ENCODE peak calls at places on chromosomes 1 and 21, in ten cellular contexts. One of them, this sample, is unnamed.
A peak's percentile ranks its signal among the peaks of the same experiment; 100 is the strongest.

GRCh38 chr1:6008696-6009095 is 16.5 kb upstream of the NPHP4 start:
- DNase-seq in HepG2: no peak
- DNase-seq in H1: no peak
- DNase-seq in NCI-H2171 treated with DMSO at 0.1 percent for 48 hours: no peak
- DNase-seq in cardiac fibroblast: no peak
- DNase-seq in G401: no peak
- DNase-seq in T-cell: no peak
- DNase-seq in LoVo: no peak
- DNase-seq in cerebellar cortex: no peak
- DNase-seq in CD8-positive, alpha-beta T cell: no peak
- DNase-seq in this sample: no peak

GRCh38 chr1:14596591-14596990 is 1.9 kb upstream of the KAZN start:
- DNase-seq in HepG2: no peak
- DNase-seq in H1: no peak
- DNase-seq in NCI-H2171 treated with DMSO at 0.1 percent for 48 hours: no peak
- DNase-seq in cardiac fibroblast: no peak
- DNase-seq in G401: no peak
- DNase-seq in T-cell: no peak
- DNase-seq in LoVo: no peak
- DNase-seq in cerebellar cortex: no peak
- DNase-seq in CD8-positive, alpha-beta T cell: no peak
- DNase-seq in this sample: no peak

GRCh38 chr1:5985250-5985649 is 7.0 kb downstream of the NPHP4 start:
- DNase-seq in HepG2: no peak
- DNase-seq in H1: no peak
- DNase-seq in NCI-H2171 treated with DMSO at 0.1 percent for 48 hours: no peak
- DNase-seq in cardiac fibroblast: no peak
- DNase-seq in G401: peak; percentile 85
- DNase-seq in T-cell: no peak
- DNase-seq in LoVo: no peak
- DNase-seq in cerebellar cortex: peak; percentile 81
- DNase-seq in CD8-positive, alpha-beta T cell: no peak
- DNase-seq in this sample: no peak

GRCh38 chr1:177341773-177342172 is 171.0 kb downstream of the BRINP2 start:
- DNase-seq in HepG2: no peak
- DNase-seq in H1: no peak
- DNase-seq in NCI-H2171 treated with DMSO at 0.1 percent for 48 hours: no peak
- DNase-seq in cardiac fibroblast: no peak
- DNase-seq in G401: no peak
- DNase-seq in T-cell: no peak
- DNase-seq in LoVo: no peak
- DNase-seq in cerebellar cortex: no peak
- DNase-seq in CD8-positive, alpha-beta T cell: no peak
- DNase-seq in this sample: no peak

GRCh38 chr21:27562303-27562702 is 595.4 kb upstream of the ADAMTS5 start:
- DNase-seq in HepG2: no peak
- DNase-seq in H1: no peak
- DNase-seq in NCI-H2171 treated with DMSO at 0.1 percent for 48 hours: no peak
- DNase-seq in cardiac fibroblast: no peak
- DNase-seq in G401: no peak
- DNase-seq in T-cell: no peak
- DNase-seq in LoVo: no peak
- DNase-seq in cerebellar cortex: no peak
- DNase-seq in CD8-positive, alpha-beta T cell: no peak
- DNase-seq in this sample: no peak

GRCh38 chr21:33587792-33588484 is 546 bp downstream of the DONSON start:
- DNase-seq in HepG2: no peak
- DNase-seq in H1: no peak
- DNase-seq in NCI-H2171 treated with DMSO at 0.1 percent for 48 hours: peak; percentile 48
- DNase-seq in cardiac fibroblast: peak; percentile 41
- DNase-seq in G401: peak; percentile 30
- DNase-seq in T-cell: no peak
- DNase-seq in LoVo: peak; percentile 19
- DNase-seq in cerebellar cortex: peak; percentile 28
- DNase-seq in CD8-positive, alpha-beta T cell: no peak
- DNase-seq in this sample: peak; percentile 26

GRCh38 chr1:97989094-97989680 is 68.4 kb upstream of the DPYD start:
- DNase-seq in HepG2: no peak
- DNase-seq in H1: no peak
- DNase-seq in NCI-H2171 treated with DMSO at 0.1 percent for 48 hours: no peak
- DNase-seq in cardiac fibroblast: peak; percentile 45
- DNase-seq in G401: no peak
- DNase-seq in T-cell: no peak
- DNase-seq in LoVo: no peak
- DNase-seq in cerebellar cortex: no peak
- DNase-seq in CD8-positive, alpha-beta T cell: no peak
- DNase-seq in this sample: no peak

GRCh38 chr1:39919545-39919944 is 17.8 kb upstream of the MYCL start:
- DNase-seq in HepG2: peak; percentile 61
- DNase-seq in H1: peak; percentile 60
- DNase-seq in NCI-H2171 treated with DMSO at 0.1 percent for 48 hours: peak; percentile 84
- DNase-seq in cardiac fibroblast: peak; percentile 80
- DNase-seq in G401: peak; percentile 74
- DNase-seq in T-cell: peak; percentile 2
- DNase-seq in LoVo: peak; percentile 78
- DNase-seq in cerebellar cortex: peak; percentile 77
- DNase-seq in CD8-positive, alpha-beta T cell: peak; percentile 51
- DNase-seq in this sample: peak; percentile 64

GRCh38 chr21:31781737-31782136 is 49.8 kb upstream of the SCAF4 start:
- DNase-seq in HepG2: no peak
- DNase-seq in H1: no peak
- DNase-seq in NCI-H2171 treated with DMSO at 0.1 percent for 48 hours: peak; percentile 82
- DNase-seq in cardiac fibroblast: peak; percentile 48
- DNase-seq in G401: peak; percentile 4
- DNase-seq in T-cell: no peak
- DNase-seq in LoVo: peak; percentile 27
- DNase-seq in cerebellar cortex: no peak
- DNase-seq in CD8-positive, alpha-beta T cell: no peak
- DNase-seq in this sample: no peak

GRCh38 chr1:200849430-200849829 is 23.4 kb upstream of the GPR25 start:
- DNase-seq in HepG2: no peak
- DNase-seq in H1: no peak
- DNase-seq in NCI-H2171 treated with DMSO at 0.1 percent for 48 hours: no peak
- DNase-seq in cardiac fibroblast: no peak
- DNase-seq in G401: no peak
- DNase-seq in T-cell: no peak
- DNase-seq in LoVo: no peak
- DNase-seq in cerebellar cortex: no peak
- DNase-seq in CD8-positive, alpha-beta T cell: no peak
- DNase-seq in this sample: no peak

GRCh38 chr1:152777510-152778137 is 2.7 kb downstream of the LCE1F start:
- DNase-seq in HepG2: peak; percentile 30
- DNase-seq in H1: no peak
- DNase-seq in NCI-H2171 treated with DMSO at 0.1 percent for 48 hours: no peak
- DNase-seq in cardiac fibroblast: no peak
- DNase-seq in G401: no peak
- DNase-seq in T-cell: no peak
- DNase-seq in LoVo: no peak
- DNase-seq in cerebellar cortex: peak; percentile 16
- DNase-seq in CD8-positive, alpha-beta T cell: no peak
- DNase-seq in this sample: peak; percentile 26

GRCh38 chr21:14616303-14617039 is 70.4 kb upstream of the SAMSN1 start:
- DNase-seq in HepG2: no peak
- DNase-seq in H1: no peak
- DNase-seq in NCI-H2171 treated with DMSO at 0.1 percent for 48 hours: no peak
- DNase-seq in cardiac fibroblast: no peak
- DNase-seq in G401: no peak
- DNase-seq in T-cell: no peak
- DNase-seq in LoVo: no peak
- DNase-seq in cerebellar cortex: no peak
- DNase-seq in CD8-positive, alpha-beta T cell: no peak
- DNase-seq in this sample: no peak

GRCh38 chr1:108000620-108001105 is 35.7 kb upstream of the VAV3 start:
- DNase-seq in HepG2: peak; percentile 11
- DNase-seq in H1: no peak
- DNase-seq in NCI-H2171 treated with DMSO at 0.1 percent for 48 hours: peak; percentile 97
- DNase-seq in cardiac fibroblast: peak; percentile 91
- DNase-seq in G401: peak; percentile 65
- DNase-seq in T-cell: no peak
- DNase-seq in LoVo: no peak
- DNase-seq in cerebellar cortex: peak; percentile 55
- DNase-seq in CD8-positive, alpha-beta T cell: no peak
- DNase-seq in this sample: no peak

GRCh38 chr21:44526096-44526997 is 13.6 kb downstream of the KRTAP10-1 start:
- DNase-seq in HepG2: peak; percentile 22
- DNase-seq in H1: no peak
- DNase-seq in NCI-H2171 treated with DMSO at 0.1 percent for 48 hours: no peak
- DNase-seq in cardiac fibroblast: no peak
- DNase-seq in G401: no peak
- DNase-seq in T-cell: no peak
- DNase-seq in LoVo: no peak
- DNase-seq in cerebellar cortex: no peak
- DNase-seq in CD8-positive, alpha-beta T cell: no peak
- DNase-seq in this sample: no peak

GRCh38 chr1:174407705-174408104 is 40.1 kb upstream of the GPR52 start:
- DNase-seq in HepG2: no peak
- DNase-seq in H1: no peak
- DNase-seq in NCI-H2171 treated with DMSO at 0.1 percent for 48 hours: no peak
- DNase-seq in cardiac fibroblast: no peak
- DNase-seq in G401: no peak
- DNase-seq in T-cell: no peak
- DNase-seq in LoVo: no peak
- DNase-seq in cerebellar cortex: no peak
- DNase-seq in CD8-positive, alpha-beta T cell: no peak
- DNase-seq in this sample: no peak

GRCh38 chr1:115314765-115315164 is 23.3 kb downstream of the NGF start:
- DNase-seq in HepG2: no peak
- DNase-seq in H1: no peak
- DNase-seq in NCI-H2171 treated with DMSO at 0.1 percent for 48 hours: no peak
- DNase-seq in cardiac fibroblast: peak; percentile 82
- DNase-seq in G401: no peak
- DNase-seq in T-cell: no peak
- DNase-seq in LoVo: no peak
- DNase-seq in cerebellar cortex: no peak
- DNase-seq in CD8-positive, alpha-beta T cell: no peak
- DNase-seq in this sample: no peak

GRCh38 chr1:150789396-150789795 is 18.7 kb downstream of the CTSK start:
- DNase-seq in HepG2: no peak
- DNase-seq in H1: no peak
- DNase-seq in NCI-H2171 treated with DMSO at 0.1 percent for 48 hours: no peak
- DNase-seq in cardiac fibroblast: no peak
- DNase-seq in G401: no peak
- DNase-seq in T-cell: no peak
- DNase-seq in LoVo: no peak
- DNase-seq in cerebellar cortex: no peak
- DNase-seq in CD8-positive, alpha-beta T cell: no peak
- DNase-seq in this sample: peak; percentile 21

GRCh38 chr1:94646151-94646643 is 104.6 kb upstream of the F3 start:
- DNase-seq in HepG2: no peak
- DNase-seq in H1: no peak
- DNase-seq in NCI-H2171 treated with DMSO at 0.1 percent for 48 hours: no peak
- DNase-seq in cardiac fibroblast: peak; percentile 78
- DNase-seq in G401: no peak
- DNase-seq in T-cell: no peak
- DNase-seq in LoVo: peak; percentile 66
- DNase-seq in cerebellar cortex: no peak
- DNase-seq in CD8-positive, alpha-beta T cell: no peak
- DNase-seq in this sample: peak; percentile 54

GRCh38 chr21:42799948-42800347 is 79.4 kb downstream of the WDR4 start:
- DNase-seq in HepG2: no peak
- DNase-seq in H1: peak; percentile 32
- DNase-seq in NCI-H2171 treated with DMSO at 0.1 percent for 48 hours: no peak
- DNase-seq in cardiac fibroblast: no peak
- DNase-seq in G401: no peak
- DNase-seq in T-cell: no peak
- DNase-seq in LoVo: no peak
- DNase-seq in cerebellar cortex: no peak
- DNase-seq in CD8-positive, alpha-beta T cell: no peak
- DNase-seq in this sample: no peak

GRCh38 chr1:53462769-53463501 is 3.7 kb downstream of the DMRTB1 start:
- DNase-seq in HepG2: no peak
- DNase-seq in H1: no peak
- DNase-seq in NCI-H2171 treated with DMSO at 0.1 percent for 48 hours: no peak
- DNase-seq in cardiac fibroblast: no peak
- DNase-seq in G401: no peak
- DNase-seq in T-cell: no peak
- DNase-seq in LoVo: no peak
- DNase-seq in cerebellar cortex: no peak
- DNase-seq in CD8-positive, alpha-beta T cell: no peak
- DNase-seq in this sample: no peak

GRCh38 chr1:67708606-67709005 is 23.6 kb downstream of the GADD45A start:
- DNase-seq in HepG2: no peak
- DNase-seq in H1: no peak
- DNase-seq in NCI-H2171 treated with DMSO at 0.1 percent for 48 hours: no peak
- DNase-seq in cardiac fibroblast: no peak
- DNase-seq in G401: no peak
- DNase-seq in T-cell: no peak
- DNase-seq in LoVo: no peak
- DNase-seq in cerebellar cortex: no peak
- DNase-seq in CD8-positive, alpha-beta T cell: no peak
- DNase-seq in this sample: peak; percentile 58

GRCh38 chr1:21625390-21626190 is 43.6 kb downstream of the RAP1GAP start:
- DNase-seq in HepG2: no peak
- DNase-seq in H1: no peak
- DNase-seq in NCI-H2171 treated with DMSO at 0.1 percent for 48 hours: no peak
- DNase-seq in cardiac fibroblast: no peak
- DNase-seq in G401: no peak
- DNase-seq in T-cell: no peak
- DNase-seq in LoVo: no peak
- DNase-seq in cerebellar cortex: no peak
- DNase-seq in CD8-positive, alpha-beta T cell: no peak
- DNase-seq in this sample: no peak

GRCh38 chr21:44337941-44338895 is 972 bp downstream of the CFAP410 start:
- DNase-seq in HepG2: peak; percentile 59
- DNase-seq in H1: peak; percentile 75
- DNase-seq in NCI-H2171 treated with DMSO at 0.1 percent for 48 hours: peak; percentile 57
- DNase-seq in cardiac fibroblast: peak; percentile 62
- DNase-seq in G401: peak; percentile 77
- DNase-seq in T-cell: no peak
- DNase-seq in LoVo: peak; percentile 62
- DNase-seq in cerebellar cortex: peak; percentile 77
- DNase-seq in CD8-positive, alpha-beta T cell: no peak
- DNase-seq in this sample: peak; percentile 64

GRCh38 chr1:9314101-9314500 is 21.4 kb downstream of the SPSB1 start:
- DNase-seq in HepG2: no peak
- DNase-seq in H1: no peak
- DNase-seq in NCI-H2171 treated with DMSO at 0.1 percent for 48 hours: peak; percentile 17
- DNase-seq in cardiac fibroblast: no peak
- DNase-seq in G401: no peak
- DNase-seq in T-cell: no peak
- DNase-seq in LoVo: no peak
- DNase-seq in cerebellar cortex: no peak
- DNase-seq in CD8-positive, alpha-beta T cell: no peak
- DNase-seq in this sample: no peak

GRCh38 chr1:71587961-71588360 is 507.1 kb upstream of the ZRANB2 start:
- DNase-seq in HepG2: no peak
- DNase-seq in H1: no peak
- DNase-seq in NCI-H2171 treated with DMSO at 0.1 percent for 48 hours: peak; percentile 52
- DNase-seq in cardiac fibroblast: peak; percentile 42
- DNase-seq in G401: peak; percentile 72
- DNase-seq in T-cell: no peak
- DNase-seq in LoVo: no peak
- DNase-seq in cerebellar cortex: peak; percentile 68
- DNase-seq in CD8-positive, alpha-beta T cell: no peak
- DNase-seq in this sample: no peak

GRCh38 chr1:42936309-42937078 is 22.2 kb downstream of the SLC2A1 start:
- DNase-seq in HepG2: no peak
- DNase-seq in H1: no peak
- DNase-seq in NCI-H2171 treated with DMSO at 0.1 percent for 48 hours: no peak
- DNase-seq in cardiac fibroblast: peak; percentile 57
- DNase-seq in G401: no peak
- DNase-seq in T-cell: no peak
- DNase-seq in LoVo: peak; percentile 89
- DNase-seq in cerebellar cortex: no peak
- DNase-seq in CD8-positive, alpha-beta T cell: no peak
- DNase-seq in this sample: peak; percentile 35

GRCh38 chr1:241142493-241142892 is 214.5 kb downstream of the RGS7 start:
- DNase-seq in HepG2: no peak
- DNase-seq in H1: no peak
- DNase-seq in NCI-H2171 treated with DMSO at 0.1 percent for 48 hours: no peak
- DNase-seq in cardiac fibroblast: no peak
- DNase-seq in G401: no peak
- DNase-seq in T-cell: no peak
- DNase-seq in LoVo: no peak
- DNase-seq in cerebellar cortex: no peak
- DNase-seq in CD8-positive, alpha-beta T cell: no peak
- DNase-seq in this sample: no peak

GRCh38 chr1:981491-981954 is 370 bp downstream of the PERM1 start:
- DNase-seq in HepG2: no peak
- DNase-seq in H1: no peak
- DNase-seq in NCI-H2171 treated with DMSO at 0.1 percent for 48 hours: no peak
- DNase-seq in cardiac fibroblast: no peak
- DNase-seq in G401: no peak
- DNase-seq in T-cell: no peak
- DNase-seq in LoVo: no peak
- DNase-seq in cerebellar cortex: no peak
- DNase-seq in CD8-positive, alpha-beta T cell: no peak
- DNase-seq in this sample: no peak

This sample was measured in Calu3.